ENCODE peak calls at places on chromosomes 13 and 19, in four cellular contexts. G, J, H and C are unnamed samples.

GRCh38 chr13:72151241-72151640 is 284.2 kb upstream of the DACH1 start:
- DNase-seq in G (no peak), H (no peak), J (no peak), C (no peak)

GRCh38 chr19:21130097-21130775 is 11.6 kb upstream of the ZNF431 start:
- DNase-seq in G (no peak), J (no peak), H (no peak), C (no peak)

GRCh38 chr13:49110122-49110831 is 109.9 kb upstream of the MLNR start:
- DNase-seq in H (peak; percentile 48), G (no peak), J (peak; percentile 29), C (peak; percentile 87)

GRCh38 chr13:113596321-113597200 is 12.0 kb downstream of the TFDP1 start:
- DNase-seq in G (no peak), H (no peak), J (peak; percentile 47), C (peak; percentile 1)

GRCh38 chr13:39311619-39312018 is 273.4 kb downstream of the NHLRC3 start:
- DNase-seq in G (no peak), J (no peak), H (no peak), C (no peak)

GRCh38 chr19:13058951-13059660 is 43.6 kb downstream of the LYL1 start:
- DNase-seq in J (no peak), G (no peak), H (no peak), C (no peak)

GRCh38 chr13:107883561-107884175 is 331.7 kb downstream of the LIG4 start:
- DNase-seq in J (no peak), H (no peak), G (no peak), C (no peak)

GRCh38 chr13:21511841-21512240 is 52.7 kb upstream of the ZDHHC20 start:
- DNase-seq in G (no peak), J (no peak), H (no peak), C (no peak)

GRCh38 chr13:23856008-23856750 is 33.0 kb downstream of the MIPEP start:
- DNase-seq in J (no peak), H (no peak), G (no peak), C (no peak)

GRCh38 chr13:109761695-109762094 is 24.7 kb downstream of the IRS2 start:
- DNase-seq in J (no peak), G (no peak), H (no peak), C (no peak)

GRCh38 chr13:73338389-73338788 is 279.6 kb downstream of the KLF5 start:
- DNase-seq in G (no peak), H (no peak), J (no peak), C (no peak)

GRCh38 chr13:21453352-21454089 is 5.6 kb downstream of the ZDHHC20 start:
- DNase-seq in J (no peak), H (no peak), G (no peak), C (no peak)

GRCh38 chr19:18233224-18233825 is 7.1 kb upstream of the PDE4C start:
- DNase-seq in H (no peak), J (no peak), G (no peak), C (peak; percentile 38)

GRCh38 chr19:31578326-31578725 is 229.1 kb upstream of the TSHZ3 start:
- DNase-seq in G (no peak), H (no peak), J (no peak), C (no peak)

GRCh38 chr13:20165417-20166257 is 4.8 kb upstream of the GJA3 start:
- DNase-seq in J (no peak), H (no peak), G (no peak), C (no peak)

GRCh38 chr13:44652223-44652622 is 76.1 kb upstream of the TSC22D1 start:
- DNase-seq in H (no peak), G (no peak), J (no peak), C (no peak)

GRCh38 chr19:14550201-14550754 is 20.9 kb downstream of the TECR start:
- DNase-seq in H (no peak), G (no peak), J (peak; percentile 84), C (peak; percentile 85)

GRCh38 chr13:32117696-32118095 is 86.1 kb downstream of the FRY start:
- DNase-seq in H (no peak), J (peak; percentile 55), G (no peak), C (no peak)

GRCh38 chr13:106376411-106377112 is 158.9 kb downstream of the EFNB2 start:
- DNase-seq in H (no peak), J (no peak), G (peak; percentile 61), C (no peak)

GRCh38 chr19:17475541-17476115 is 5.3 kb downstream of the SLC27A1 start:
- DNase-seq in G (no peak), J (peak; percentile 84), H (no peak), C (peak; percentile 31)

GRCh38 chr19:46984077-46985010 is 35.3 kb upstream of the NPAS1 start:
- DNase-seq in G (no peak), J (no peak), H (no peak), C (no peak)

GRCh38 chr19:4684312-4685095 is 14.4 kb upstream of the MYDGF start:
- DNase-seq in H (no peak), J (no peak), G (no peak), C (no peak)

GRCh38 chr13:60230593-60230992 is 66.9 kb upstream of the DIAPH3 start:
- DNase-seq in G (no peak), J (no peak), H (no peak), C (no peak)

GRCh38 chr13:111129465-111130110 is 14.5 kb downstream of the ARHGEF7 start:
- DNase-seq in G (no peak), J (no peak), H (no peak), C (no peak)

GRCh38 chr13:71869274-71869673 is 2.3 kb upstream of the DACH1 start:
- DNase-seq in H (no peak), G (no peak), J (no peak), C (no peak)

GRCh38 chr19:57830071-57830602 is at the start of gene ZNF587B:
- DNase-seq in G (no peak), J (peak; percentile 64), H (no peak), C (peak; percentile 64)

GRCh38 chr19:38838208-38838985 is 6.8 kb upstream of the ECH1 start:
- DNase-seq in G (no peak), H (no peak), J (peak; percentile 63), C (no peak)

GRCh38 chr13:33634526-33635111 is 183.3 kb upstream of the RFC3 start:
- DNase-seq in G (no peak), H (no peak), J (no peak), C (no peak)

GRCh38 chr13:111951982-111952565 is 114.9 kb upstream of the SOX1 start:
- DNase-seq in J (no peak), H (no peak), G (no peak), C (no peak)

GRCh38 chr19:55452381-55453325 is 8.8 kb downstream of the ISOC2 start:
- DNase-seq in J (peak; percentile 65), H (no peak), G (no peak), C (peak; percentile 46)

GRCh38 chr19:13060964-13061927 is 41.4 kb downstream of the LYL1 start:
- DNase-seq in H (peak; percentile 37), G (peak; percentile 43), J (peak; percentile 91), C (peak; percentile 91)

GRCh38 chr13:28630864-28631263 is 28.1 kb upstream of the POMP start:
- DNase-seq in G (no peak), H (no peak), J (no peak), C (no peak)

GRCh38 chr13:112203614-112204013 is 136.7 kb downstream of the SOX1 start:
- DNase-seq in H (no peak), G (no peak), J (no peak), C (no peak)

GRCh38 chr19:6059996-6060599 is 50.2 kb downstream of the RFX2 start:
- DNase-seq in G (no peak), H (no peak), J (no peak), C (peak; percentile 3)

GRCh38 chr19:21482863-21483276 is 22.5 kb upstream of the ZNF429 start:
- DNase-seq in G (no peak), H (peak; percentile 39), J (peak; percentile 83), C (peak; percentile 48)

GRCh38 chr19:9641810-9642209 is 20.8 kb upstream of the ZNF561 start:
- DNase-seq in G (no peak), H (no peak), J (no peak), C (no peak)

GRCh38 chr13:111326621-111326965 is 6.2 kb downstream of the TEX29 start:
- DNase-seq in H (no peak), G (no peak), J (no peak), C (no peak)

GRCh38 chr19:46660008-46660517 is 919 bp downstream of the DACT3 start:
- DNase-seq in G (no peak), H (no peak), J (peak; percentile 54), C (no peak)

DNA sequence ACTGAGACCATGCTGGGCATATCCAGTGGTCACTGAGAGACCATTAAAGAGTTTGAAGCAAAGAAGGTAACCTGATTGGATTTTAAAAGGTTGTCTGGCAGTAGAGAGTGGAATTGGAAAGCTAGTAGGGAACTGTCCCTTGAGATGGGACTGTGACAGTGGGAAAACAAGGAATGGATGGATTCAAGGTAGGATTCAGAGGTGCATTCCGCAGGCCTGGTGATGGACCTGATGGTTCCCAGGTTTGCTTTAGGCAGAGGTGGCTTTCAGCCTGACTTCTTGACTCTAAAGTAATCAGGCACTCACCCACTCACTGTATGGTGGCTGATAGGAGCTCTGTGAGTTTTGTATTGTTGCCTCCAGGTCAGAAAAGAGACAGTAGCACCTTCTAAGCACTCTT is 73.0 kb downstream of the DHRS12 start:
- DNase-seq in H (no peak), G (no peak), J (no peak), C (no peak)
- H3K27ac ChIP-seq in H (no peak overlapping the region), G (no peak overlapping the region), J (no peak overlapping the region), C (peak overlapping the region; percentile 67)

GRCh38 chr19:2479556-2480194 is 3.7 kb downstream of the GADD45B start:
- DNase-seq in H (no peak), G (no peak), J (no peak), C (no peak)
- H3K27ac ChIP-seq in H (peak overlapping the region; percentile 89), G (peak overlapping the region; percentile 87), J (no peak overlapping the region), C (peak overlapping the region; percentile 93)

GRCh38 chr13:90591260-90591926 is 756.1 kb upstream of the MIR17HG start:
- DNase-seq in J (no peak), H (no peak), G (no peak), C (no peak)
- H3K27ac ChIP-seq in J (no peak overlapping the region), H (no peak overlapping the region), G (no peak overlapping the region), C (no peak overlapping the region)

GRCh38 chr13:37833411-37833810 is 36.2 kb downstream of the TRPC4 start:
- DNase-seq in H (no peak), G (no peak), J (no peak), C (no peak)

DNA sequence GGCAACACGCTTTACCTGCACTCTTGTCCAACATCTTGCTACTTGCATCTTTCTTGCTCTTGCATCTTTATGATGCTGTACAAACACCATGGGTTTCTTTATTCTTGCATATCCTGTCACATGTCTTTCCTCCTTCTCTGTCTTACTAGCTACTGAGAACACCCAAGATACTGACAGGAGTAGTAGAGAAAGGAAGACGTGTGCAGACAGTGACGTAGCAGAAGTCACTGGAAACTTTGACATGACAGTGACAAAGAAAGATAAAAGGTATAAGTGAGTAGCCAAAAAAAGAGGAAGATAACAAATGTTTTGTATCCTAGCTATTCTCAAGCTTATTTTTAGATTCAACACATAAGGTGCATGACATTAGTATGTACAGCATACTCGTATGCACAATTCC is 34.2 kb downstream of the TRPC4 start:
- DNase-seq in J (no peak), G (no peak), H (no peak), C (no peak)
- H3K27ac ChIP-seq in J (no peak overlapping the region), G (no peak overlapping the region), H (no peak overlapping the region), C (no peak overlapping the region)